ENCODE peak calls at places on chromosomes 16 and 17, in four cellular contexts. One of them, this sample, is unnamed.

GRCh38 chr17:12348476-12348875 is 317.2 kb upstream of the MYOCD start:
- DNase-seq in CD4-positive, CD25-positive, alpha-beta regulatory T cell: no peak
- DNase-seq in dorsolateral prefrontal cortex: no peak
- DNase-seq in HAP-1: no peak
- DNase-seq in this sample: no peak

GRCh38 chr16:51710186-51710585 is 559.1 kb upstream of the SALL1 start:
- DNase-seq in CD4-positive, CD25-positive, alpha-beta regulatory T cell: no peak
- DNase-seq in dorsolateral prefrontal cortex: no peak
- DNase-seq in HAP-1: no peak
- DNase-seq in this sample: no peak

GRCh38 chr17:9011001-9011400 is 10.3 kb upstream of the NTN1 start:
- DNase-seq in CD4-positive, CD25-positive, alpha-beta regulatory T cell: no peak
- DNase-seq in dorsolateral prefrontal cortex: no peak
- DNase-seq in HAP-1: no peak
- DNase-seq in this sample: no peak

GRCh38 chr17:16379654-16380053 is 1.2 kb upstream of the UBB start:
- DNase-seq in CD4-positive, CD25-positive, alpha-beta regulatory T cell: no peak
- DNase-seq in dorsolateral prefrontal cortex: no peak
- DNase-seq in HAP-1: no peak
- DNase-seq in this sample: no peak

GRCh38 chr17:60107526-60108257 is 29.0 kb upstream of the HEATR6 start:
- DNase-seq in CD4-positive, CD25-positive, alpha-beta regulatory T cell: no peak
- DNase-seq in dorsolateral prefrontal cortex: no peak
- DNase-seq in HAP-1: no peak
- DNase-seq in this sample: no peak

GRCh38 chr17:11383157-11383556 is 142.1 kb downstream of the SHISA6 start:
- DNase-seq in CD4-positive, CD25-positive, alpha-beta regulatory T cell: no peak
- DNase-seq in dorsolateral prefrontal cortex: no peak
- DNase-seq in HAP-1: no peak
- DNase-seq in this sample: no peak

GRCh38 chr17:6639651-6640535 is 618 bp downstream of the KIAA0753 start:
- DNase-seq in CD4-positive, CD25-positive, alpha-beta regulatory T cell: no peak
- DNase-seq in dorsolateral prefrontal cortex: no peak
- DNase-seq in HAP-1: peak
- DNase-seq in this sample: no peak

GRCh38 chr17:73723317-73723716 is 79.1 kb upstream of the SDK2 start:
- DNase-seq in CD4-positive, CD25-positive, alpha-beta regulatory T cell: no peak
- DNase-seq in dorsolateral prefrontal cortex: no peak
- DNase-seq in HAP-1: no peak
- DNase-seq in this sample: no peak

GRCh38 chr17:382644-383533 is 30.3 kb upstream of the RPH3AL start:
- DNase-seq in CD4-positive, CD25-positive, alpha-beta regulatory T cell: no peak
- DNase-seq in dorsolateral prefrontal cortex: no peak
- DNase-seq in HAP-1: peak
- DNase-seq in this sample: no peak

GRCh38 chr17:41404024-41404651 is 6.7 kb upstream of the KRT31 start:
- DNase-seq in CD4-positive, CD25-positive, alpha-beta regulatory T cell: no peak
- DNase-seq in dorsolateral prefrontal cortex: no peak
- DNase-seq in HAP-1: no peak
- DNase-seq in this sample: no peak

GRCh38 chr17:81959362-81960129 is 1.4 kb downstream of the NOTUM start:
- DNase-seq in CD4-positive, CD25-positive, alpha-beta regulatory T cell: peak
- DNase-seq in dorsolateral prefrontal cortex: peak
- DNase-seq in HAP-1: peak
- DNase-seq in this sample: no peak

GRCh38 chr16:19135896-19136438 is 22.2 kb downstream of the ITPRIPL2 start:
- DNase-seq in CD4-positive, CD25-positive, alpha-beta regulatory T cell: no peak
- DNase-seq in dorsolateral prefrontal cortex: no peak
- DNase-seq in HAP-1: no peak
- DNase-seq in this sample: no peak

GRCh38 chr17:48335858-48336500 is 94.0 kb downstream of the SKAP1 start:
- DNase-seq in CD4-positive, CD25-positive, alpha-beta regulatory T cell: peak
- DNase-seq in dorsolateral prefrontal cortex: no peak
- DNase-seq in HAP-1: no peak
- DNase-seq in this sample: no peak

GRCh38 chr16:56041556-56042140 is 149.6 kb upstream of the GNAO1 start:
- DNase-seq in CD4-positive, CD25-positive, alpha-beta regulatory T cell: no peak
- DNase-seq in dorsolateral prefrontal cortex: no peak
- DNase-seq in HAP-1: peak
- DNase-seq in this sample: no peak

GRCh38 chr17:81983639-81984373 is 6.4 kb downstream of the ASPSCR1 start:
- DNase-seq in CD4-positive, CD25-positive, alpha-beta regulatory T cell: no peak
- DNase-seq in dorsolateral prefrontal cortex: no peak
- DNase-seq in HAP-1: no peak
- DNase-seq in this sample: no peak

GRCh38 chr17:44053130-44053872 is 13.2 kb downstream of the LSM12 start:
- DNase-seq in CD4-positive, CD25-positive, alpha-beta regulatory T cell: no peak
- DNase-seq in dorsolateral prefrontal cortex: no peak
- DNase-seq in HAP-1: no peak
- DNase-seq in this sample: no peak

GRCh38 chr17:47810200-47810821 is 11.3 kb downstream of the OSBPL7 start:
- DNase-seq in CD4-positive, CD25-positive, alpha-beta regulatory T cell: no peak
- DNase-seq in dorsolateral prefrontal cortex: no peak
- DNase-seq in HAP-1: peak
- DNase-seq in this sample: no peak

GRCh38 chr17:54972406-54973138 is 4.0 kb downstream of the STXBP4 start:
- DNase-seq in CD4-positive, CD25-positive, alpha-beta regulatory T cell: no peak
- DNase-seq in dorsolateral prefrontal cortex: no peak
- DNase-seq in HAP-1: no peak
- DNase-seq in this sample: no peak

GRCh38 chr16:53040788-53041187 is 11.9 kb downstream of the CHD9NB start:
- DNase-seq in CD4-positive, CD25-positive, alpha-beta regulatory T cell: no peak
- DNase-seq in dorsolateral prefrontal cortex: no peak
- DNase-seq in HAP-1: no peak
- DNase-seq in this sample: no peak

GRCh38 chr16:53043986-53044571 is 8.6 kb downstream of the CHD9NB start:
- DNase-seq in CD4-positive, CD25-positive, alpha-beta regulatory T cell: no peak
- DNase-seq in dorsolateral prefrontal cortex: no peak
- DNase-seq in HAP-1: no peak
- DNase-seq in this sample: no peak

GRCh38 chr16:53043462-53043861 is 9.2 kb downstream of the CHD9NB start:
- DNase-seq in CD4-positive, CD25-positive, alpha-beta regulatory T cell: no peak
- DNase-seq in dorsolateral prefrontal cortex: no peak
- DNase-seq in HAP-1: no peak
- DNase-seq in this sample: no peak

GRCh38 chr16:53042235-53042645 is 10.5 kb downstream of the CHD9NB start:
- DNase-seq in CD4-positive, CD25-positive, alpha-beta regulatory T cell: no peak
- DNase-seq in dorsolateral prefrontal cortex: no peak
- DNase-seq in HAP-1: no peak
- DNase-seq in this sample: no peak

GRCh38 chr16:53041196-53041977 is 11.3 kb downstream of the CHD9NB start:
- DNase-seq in CD4-positive, CD25-positive, alpha-beta regulatory T cell: no peak
- DNase-seq in dorsolateral prefrontal cortex: no peak
- DNase-seq in HAP-1: no peak
- DNase-seq in this sample: no peak
- H3K4me3 ChIP-seq in CD4-positive, CD25-positive, alpha-beta regulatory T cell: no peak
- H3K4me3 ChIP-seq in dorsolateral prefrontal cortex: no peak
- H3K4me3 ChIP-seq in HAP-1: no peak
- H3K4me3 ChIP-seq in this sample: no peak

GRCh38 chr17:57665696-57666095 is 79.4 kb downstream of the CCDC182 start:
- DNase-seq in CD4-positive, CD25-positive, alpha-beta regulatory T cell: no peak
- DNase-seq in dorsolateral prefrontal cortex: no peak
- DNase-seq in HAP-1: no peak
- DNase-seq in this sample: no peak

GRCh38 chr17:57662644-57663308 is 82.3 kb downstream of the CCDC182 start:
- DNase-seq in CD4-positive, CD25-positive, alpha-beta regulatory T cell: peak
- DNase-seq in dorsolateral prefrontal cortex: peak
- DNase-seq in HAP-1: peak
- DNase-seq in this sample: no peak

GRCh38 chr17:57663326-57664070 is 81.6 kb downstream of the CCDC182 start:
- DNase-seq in CD4-positive, CD25-positive, alpha-beta regulatory T cell: no peak
- DNase-seq in dorsolateral prefrontal cortex: no peak
- DNase-seq in HAP-1: no peak
- DNase-seq in this sample: no peak

GRCh38 chr17:57665128-57665527 is 80.0 kb downstream of the CCDC182 start:
- DNase-seq in CD4-positive, CD25-positive, alpha-beta regulatory T cell: no peak
- DNase-seq in dorsolateral prefrontal cortex: no peak
- DNase-seq in HAP-1: peak
- DNase-seq in this sample: no peak

GRCh38 chr17:57662021-57662420 is 83.1 kb downstream of the CCDC182 start:
- DNase-seq in CD4-positive, CD25-positive, alpha-beta regulatory T cell: no peak
- DNase-seq in dorsolateral prefrontal cortex: no peak
- DNase-seq in HAP-1: no peak
- DNase-seq in this sample: no peak
- H3K4me3 ChIP-seq in CD4-positive, CD25-positive, alpha-beta regulatory T cell: no peak
- H3K4me3 ChIP-seq in dorsolateral prefrontal cortex: peak
- H3K4me3 ChIP-seq in HAP-1: no peak
- H3K4me3 ChIP-seq in this sample: no peak

DNA sequence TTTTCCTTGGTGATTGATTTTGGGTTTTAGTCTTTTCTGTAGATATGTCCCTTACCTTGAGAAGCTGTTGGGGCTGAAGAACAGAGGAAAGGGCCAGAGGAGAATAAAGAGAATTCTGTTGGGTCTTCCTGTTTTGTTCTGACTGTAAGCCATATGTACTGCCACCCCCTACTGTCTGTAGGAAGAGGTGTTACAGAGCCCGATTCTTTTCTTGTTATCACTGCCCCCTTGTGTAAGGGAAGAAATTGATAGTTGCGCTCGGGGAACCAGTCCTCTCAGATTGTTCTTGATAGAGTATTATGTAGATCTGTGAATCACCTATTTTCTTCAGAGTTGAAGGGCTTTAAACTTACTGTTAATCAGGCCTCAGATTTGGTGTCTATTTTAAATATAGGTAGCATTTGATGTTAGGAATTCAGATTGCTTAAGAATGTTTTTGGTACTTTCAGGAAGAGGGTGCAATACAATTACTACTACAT is 2.4 kb downstream of the TANC2 start:
- DNase-seq in CD4-positive, CD25-positive, alpha-beta regulatory T cell: peak
- DNase-seq in dorsolateral prefrontal cortex: no peak
- DNase-seq in HAP-1: peak
- DNase-seq in this sample: peak
- H3K4me3 ChIP-seq in CD4-positive, CD25-positive, alpha-beta regulatory T cell: peak
- H3K4me3 ChIP-seq in dorsolateral prefrontal cortex: peak
- H3K4me3 ChIP-seq in HAP-1: peak
- H3K4me3 ChIP-seq in this sample: no peak

GRCh38 chr17:39098474-39099090 is 52.9 kb downstream of the PLXDC1 start:
- DNase-seq in CD4-positive, CD25-positive, alpha-beta regulatory T cell: no peak
- DNase-seq in dorsolateral prefrontal cortex: no peak
- DNase-seq in HAP-1: no peak
- DNase-seq in this sample: no peak
- H3K4me3 ChIP-seq in CD4-positive, CD25-positive, alpha-beta regulatory T cell: no peak
- H3K4me3 ChIP-seq in dorsolateral prefrontal cortex: no peak
- H3K4me3 ChIP-seq in HAP-1: no peak
- H3K4me3 ChIP-seq in this sample: no peak

GRCh38 chr17:57838453-57838852 is 11.4 kb downstream of the MRPS23 start:
- DNase-seq in CD4-positive, CD25-positive, alpha-beta regulatory T cell: no peak
- DNase-seq in dorsolateral prefrontal cortex: no peak
- DNase-seq in HAP-1: no peak
- DNase-seq in this sample: no peak

GRCh38 chr17:57838857-57839570 is 10.8 kb downstream of the MRPS23 start:
- DNase-seq in CD4-positive, CD25-positive, alpha-beta regulatory T cell: no peak
- DNase-seq in dorsolateral prefrontal cortex: no peak
- DNase-seq in HAP-1: no peak
- DNase-seq in this sample: no peak

GRCh38 chr17:57839571-57839923 is 10.3 kb downstream of the MRPS23 start:
- DNase-seq in CD4-positive, CD25-positive, alpha-beta regulatory T cell: no peak
- DNase-seq in dorsolateral prefrontal cortex: no peak
- DNase-seq in HAP-1: no peak
- DNase-seq in this sample: no peak

DNA sequence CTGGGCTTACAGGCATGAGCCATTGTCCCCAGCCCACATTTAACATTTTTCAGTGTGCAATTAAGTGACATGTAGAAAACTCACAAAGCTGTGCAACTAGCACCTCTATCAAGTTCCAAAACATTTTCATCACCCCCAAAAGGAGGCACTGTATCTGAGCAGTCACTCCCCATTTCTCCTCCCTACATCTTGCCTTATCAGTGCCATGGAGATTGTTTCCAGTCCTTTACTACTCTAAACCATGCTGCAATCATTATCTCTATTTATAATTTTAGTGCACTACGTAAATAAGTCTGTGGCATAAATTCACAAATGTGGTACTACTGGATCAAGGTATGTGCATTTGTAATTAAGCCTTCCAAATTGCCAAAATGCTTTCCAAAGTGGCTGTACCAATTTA is 7.6 kb downstream of the MRPS23 start:
- DNase-seq in CD4-positive, CD25-positive, alpha-beta regulatory T cell: no peak
- DNase-seq in dorsolateral prefrontal cortex: no peak
- DNase-seq in HAP-1: no peak
- DNase-seq in this sample: no peak
- H3K4me3 ChIP-seq in CD4-positive, CD25-positive, alpha-beta regulatory T cell: no peak
- H3K4me3 ChIP-seq in dorsolateral prefrontal cortex: no peak
- H3K4me3 ChIP-seq in HAP-1: no peak
- H3K4me3 ChIP-seq in this sample: no peak

GRCh38 chr16:30558789-30559377 is 709 bp upstream of the ZNF764 start:
- DNase-seq in CD4-positive, CD25-positive, alpha-beta regulatory T cell: no peak
- DNase-seq in dorsolateral prefrontal cortex: no peak
- DNase-seq in HAP-1: no peak
- DNase-seq in this sample: no peak
- H3K4me3 ChIP-seq in CD4-positive, CD25-positive, alpha-beta regulatory T cell: peak
- H3K4me3 ChIP-seq in dorsolateral prefrontal cortex: peak
- H3K4me3 ChIP-seq in HAP-1: peak
- H3K4me3 ChIP-seq in this sample: peak

GRCh38 chr16:89014611-89015230 is 37.7 kb upstream of the CBFA2T3 start:
- DNase-seq in CD4-positive, CD25-positive, alpha-beta regulatory T cell: no peak
- DNase-seq in dorsolateral prefrontal cortex: no peak
- DNase-seq in HAP-1: no peak
- DNase-seq in this sample: no peak

GRCh38 chr16:89011909-89012621 is 35.1 kb upstream of the CBFA2T3 start:
- DNase-seq in CD4-positive, CD25-positive, alpha-beta regulatory T cell: no peak
- DNase-seq in dorsolateral prefrontal cortex: no peak
- DNase-seq in HAP-1: no peak
- DNase-seq in this sample: no peak

GRCh38 chr16:89013692-89014455 is 36.9 kb upstream of the CBFA2T3 start:
- DNase-seq in CD4-positive, CD25-positive, alpha-beta regulatory T cell: no peak
- DNase-seq in dorsolateral prefrontal cortex: no peak
- DNase-seq in HAP-1: no peak
- DNase-seq in this sample: no peak

GRCh38 chr16:89013111-89013510 is 36.1 kb upstream of the CBFA2T3 start:
- DNase-seq in CD4-positive, CD25-positive, alpha-beta regulatory T cell: no peak
- DNase-seq in dorsolateral prefrontal cortex: no peak
- DNase-seq in HAP-1: no peak
- DNase-seq in this sample: no peak

GRCh38 chr16:89012622-89012995 is 35.6 kb upstream of the CBFA2T3 start:
- DNase-seq in CD4-positive, CD25-positive, alpha-beta regulatory T cell: no peak
- DNase-seq in dorsolateral prefrontal cortex: no peak
- DNase-seq in HAP-1: no peak
- DNase-seq in this sample: no peak
- H3K4me3 ChIP-seq in CD4-positive, CD25-positive, alpha-beta regulatory T cell: no peak
- H3K4me3 ChIP-seq in dorsolateral prefrontal cortex: no peak
- H3K4me3 ChIP-seq in HAP-1: no peak
- H3K4me3 ChIP-seq in this sample: no peak

This sample was measured in GM12864.